ENCODE peak calls at places on chromosome 16, in eight cellular contexts. A, Y, U, B, N, H, E and J are unnamed samples.

GRCh38 chr16:50671644-50672260 is 9.4 kb downstream of the SNX20 start:
- DNase-seq in A (no peak), Y (no peak), U (no peak), B (no peak), N (no peak), H (peak; percentile 47), E (peak; percentile 46), J (no peak)

GRCh38 chr16:20851601-20852000 is 45.3 kb downstream of the REXO5 start:
- DNase-seq in A (peak; percentile 82), Y (no peak), U (peak; percentile 54), B (no peak), N (no peak), H (peak; percentile 74), E (no peak), J (no peak)

GRCh38 chr16:56477096-56477878 is 25.9 kb downstream of the OGFOD1 start:
- DNase-seq in A (no peak), Y (no peak), U (no peak), B (no peak), N (no peak), H (peak; percentile 91), E (no peak), J (no peak)

GRCh38 chr16:85759631-85760419 is 8.9 kb upstream of the C16orf74 start:
- DNase-seq in A (peak; percentile 67), Y (no peak), U (peak; percentile 72), B (no peak), N (peak; percentile 62), H (no peak), E (no peak), J (peak; percentile 53)

GRCh38 chr16:397135-397661 is at the start of gene NME4:
- DNase-seq in A (no peak), Y (no peak), U (peak; percentile 31), B (no peak), N (peak; percentile 66), H (no peak), E (no peak), J (peak; percentile 41)

GRCh38 chr16:31344712-31345111 is 10.3 kb upstream of the ITGAX start:
- DNase-seq in A (no peak), Y (no peak), U (no peak), B (no peak), N (no peak), H (no peak), E (peak; percentile 52), J (no peak)

GRCh38 chr16:86477642-86478041 is 32.7 kb upstream of the FOXF1 start:
- DNase-seq in A (no peak), Y (no peak), U (no peak), B (no peak), N (no peak), H (no peak), E (no peak), J (no peak)

GRCh38 chr16:56710181-56710737 is 19.7 kb upstream of the NUP93 start:
- DNase-seq in A (no peak), Y (no peak), U (no peak), B (no peak), N (no peak), H (no peak), E (no peak), J (no peak)

GRCh38 chr16:78641463-78641862 is 542.0 kb downstream of the WWOX start:
- DNase-seq in A (no peak), Y (no peak), U (no peak), B (no peak), N (no peak), H (no peak), E (no peak), J (no peak)

GRCh38 chr16:82892327-82892726 is 265.6 kb downstream of the CDH13 start:
- DNase-seq in A (no peak), Y (no peak), U (no peak), B (no peak), N (no peak), H (no peak), E (no peak), J (no peak)

GRCh38 chr16:59892376-59892775 is 1158.3 kb upstream of the GOT2 start:
- DNase-seq in A (no peak), Y (no peak), U (no peak), B (no peak), N (no peak), H (no peak), E (no peak), J (no peak)

GRCh38 chr16:3906363-3906762 is 25.9 kb upstream of the CREBBP start:
- DNase-seq in A (no peak), Y (no peak), U (no peak), B (no peak), N (no peak), H (no peak), E (no peak), J (no peak)

GRCh38 chr16:75486014-75486404 is 9.2 kb downstream of the CHST6 start:
- DNase-seq in A (no peak), Y (no peak), U (no peak), B (no peak), N (no peak), H (no peak), E (no peak), J (no peak)

GRCh38 chr16:11535494-11535893 is 51.2 kb downstream of the LITAF start:
- DNase-seq in A (no peak), Y (no peak), U (no peak), B (no peak), N (no peak), H (no peak), E (no peak), J (no peak)

GRCh38 chr16:86396318-86396882 is 113.9 kb upstream of the FOXF1 start:
- DNase-seq in A (no peak), Y (no peak), U (no peak), B (no peak), N (no peak), H (peak; percentile 9), E (no peak), J (no peak)

GRCh38 chr16:57773019-57773418 is 29.3 kb downstream of the KIFC3 start:
- DNase-seq in A (no peak), Y (no peak), U (peak; percentile 69), B (no peak), N (no peak), H (no peak), E (no peak), J (no peak)

GRCh38 chr16:14302031-14302398 is 230.9 kb downstream of the MRTFB start:
- DNase-seq in A (peak; percentile 62), Y (no peak), U (peak; percentile 81), B (no peak), N (peak; percentile 44), H (no peak), E (no peak), J (no peak)

DNA sequence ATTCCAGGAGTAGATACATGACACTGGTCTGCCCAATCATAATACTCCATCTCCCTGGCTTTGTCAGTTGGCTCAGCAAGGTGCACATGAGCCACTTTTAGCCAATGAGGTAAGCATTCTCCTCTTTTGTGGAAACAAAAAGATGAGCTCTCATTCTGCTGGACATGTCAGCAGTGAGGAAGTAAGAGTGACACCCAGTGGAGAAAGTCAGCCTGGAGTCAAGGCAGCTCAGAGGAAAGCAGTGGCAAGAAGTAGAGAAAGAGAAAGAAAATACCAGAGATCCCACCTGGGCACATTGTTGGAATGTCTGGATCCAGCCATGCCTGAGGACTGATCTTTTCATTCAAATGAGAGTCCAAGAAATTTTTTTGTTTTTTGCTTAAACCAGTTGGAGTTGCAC is 496.9 kb upstream of the C16orf82 start:
- DNase-seq in A (no peak), Y (no peak), U (peak; percentile 17), B (no peak), N (peak; percentile 63), H (no peak), E (no peak), J (no peak)
- TF ChIP-seq CTCF in A (no peak), Y (peak; percentile 77), U (peak; percentile 48), B (peak; percentile 69), N (peak; percentile 72), H (no peak), E (no peak), J (no peak)

GRCh38 chr16:88842806-88843205 is 13.9 kb downstream of the GALNS start:
- DNase-seq in A (no peak), Y (no peak), U (no peak), B (no peak), N (no peak), H (no peak), E (no peak), J (no peak)

GRCh38 chr16:88842308-88842756 is 14.4 kb downstream of the GALNS start:
- DNase-seq in A (no peak), Y (no peak), U (no peak), B (no peak), N (no peak), H (no peak), E (no peak), J (no peak)

GRCh38 chr16:88843256-88843655 is 13.5 kb downstream of the GALNS start:
- DNase-seq in A (no peak), Y (no peak), U (no peak), B (no peak), N (no peak), H (no peak), E (no peak), J (no peak)

GRCh38 chr16:88846088-88846487 is 10.7 kb downstream of the GALNS start:
- DNase-seq in A (no peak), Y (no peak), U (no peak), B (no peak), N (no peak), H (no peak), E (no peak), J (no peak)

GRCh38 chr16:88844412-88845118 is 12.2 kb downstream of the GALNS start:
- DNase-seq in A (no peak), Y (no peak), U (no peak), B (no peak), N (peak; percentile 53), H (no peak), E (no peak), J (no peak)
- TF ChIP-seq CTCF in A (no peak), Y (peak; percentile 47), U (no peak), B (peak; percentile 35), N (peak; percentile 55), H (peak; percentile 30), E (no peak), J (no peak)

GRCh38 chr16:15490123-15490711 is 55.8 kb downstream of the BMERB1 start:
- DNase-seq in A (no peak), Y (no peak), U (no peak), B (peak; percentile 29), N (no peak), H (no peak), E (no peak), J (no peak)
- TF ChIP-seq CTCF in A (no peak), Y (no peak), U (no peak), B (no peak), N (no peak), H (no peak), E (no peak), J (no peak)

DNA sequence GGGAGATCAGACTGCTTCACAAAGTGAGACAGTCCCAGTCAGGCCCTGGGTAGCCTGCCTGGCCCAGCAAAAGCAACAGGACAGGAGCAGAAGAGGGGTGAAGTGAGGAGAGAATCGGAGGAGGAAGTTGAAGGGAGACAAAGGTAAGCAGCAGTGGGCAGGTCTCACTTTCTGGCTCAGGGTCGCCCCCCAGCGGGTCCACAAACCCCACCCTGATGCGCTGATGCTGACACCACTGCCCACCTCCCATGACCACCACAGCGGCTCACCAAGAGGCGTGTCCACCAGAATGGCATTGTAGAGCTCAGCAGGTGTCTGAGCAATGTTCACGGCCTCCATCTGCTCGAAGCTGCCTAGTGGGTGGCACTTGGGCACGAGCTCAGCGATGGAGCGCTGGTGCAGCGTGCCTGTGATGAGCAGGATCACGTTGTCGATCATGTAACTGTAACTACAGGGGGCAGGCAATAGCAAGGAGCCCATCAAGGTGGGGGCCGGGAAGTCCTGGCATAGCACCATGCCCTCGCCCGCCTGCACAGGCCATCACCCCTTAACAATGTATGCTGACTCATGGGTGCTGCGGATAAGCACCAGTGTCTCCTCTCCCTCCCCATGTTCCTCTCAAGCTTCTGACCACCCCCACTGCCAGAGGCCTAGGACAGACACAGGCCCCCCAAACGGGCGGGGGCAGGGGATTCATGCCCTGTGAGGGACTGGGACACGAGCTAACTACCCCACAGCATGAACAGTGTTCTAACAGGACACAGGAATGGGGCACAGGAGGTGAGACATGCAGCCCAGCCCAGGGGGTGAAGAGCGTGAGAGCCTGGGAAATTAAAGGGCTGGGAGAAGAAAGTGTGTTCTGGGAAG is 13.6 kb downstream of the HSD11B2 start:
- DNase-seq in A (no peak), Y (no peak), U (no peak), B (no peak), N (peak; percentile 63), H (no peak), E (no peak), J (no peak)
- TF ChIP-seq CTCF in A (no peak), Y (peak; percentile 47), U (no peak), B (no peak), N (peak; percentile 52), H (peak; percentile 8), E (no peak), J (no peak)